ENCODE peak calls at places on chromosome 15, in seven cellular contexts. F, S, Z, J, O, G and T are unnamed samples.

GRCh38 chr15:55884223-55884622 is 109.2 kb downstream of the NEDD4 start:
- DNase-seq in Z (no peak), F (no peak), O (no peak), J (no peak), G (peak), S (no peak), T (no peak)

GRCh38 chr15:52008698-52009434 is 10.2 kb upstream of the MAPK6 start:
- DNase-seq in Z (no peak), S (no peak), J (no peak), O (no peak), G (no peak), F (no peak), T (no peak)

GRCh38 chr15:99978426-99978825 is 245.2 kb upstream of the LYSMD4 start:
- DNase-seq in G (no peak), J (no peak), F (no peak), Z (no peak), O (peak), S (no peak), T (no peak)

GRCh38 chr15:41561777-41562145 is 2.7 kb downstream of the TYRO3 start:
- DNase-seq in S (no peak), G (no peak), O (no peak), Z (peak), J (peak), F (no peak), T (no peak)

GRCh38 chr15:39881790-39882189 is 38.3 kb downstream of the GPR176 start:
- DNase-seq in J (no peak), O (no peak), G (no peak), F (no peak), S (no peak), Z (no peak), T (no peak)

GRCh38 chr15:63238796-63239195 is 38.6 kb upstream of the APH1B start:
- DNase-seq in J (no peak), F (no peak), O (no peak), G (no peak), Z (no peak), S (no peak), T (no peak)

GRCh38 chr15:33021806-33022389 is 172.6 kb downstream of the FMN1 start:
- DNase-seq in O (no peak), G (peak), J (no peak), S (peak), F (no peak), Z (no peak), T (peak)

GRCh38 chr15:101477851-101478353 is 11.6 kb downstream of the PCSK6 start:
- DNase-seq in O (no peak), G (no peak), F (no peak), S (peak), J (no peak), Z (no peak), T (no peak)

GRCh38 chr15:33720952-33721351 is 247.3 kb upstream of the CHRM5 start:
- DNase-seq in S (no peak), O (no peak), Z (no peak), G (no peak), J (no peak), F (no peak), T (no peak)

GRCh38 chr15:33111051-33111451 is 83.5 kb downstream of the FMN1 start:
- DNase-seq in J (no peak), S (no peak), Z (no peak), G (no peak), O (no peak), F (no peak), T (no peak)

GRCh38 chr15:85131915-85132314 is 150.3 kb downstream of the PDE8A start:
- DNase-seq in F (no peak), J (no peak), S (no peak), Z (no peak), G (no peak), O (no peak), T (no peak)

GRCh38 chr15:58077427-58077826 is 11.9 kb upstream of the ALDH1A2 start:
- DNase-seq in O (no peak), J (no peak), Z (no peak), F (no peak), G (no peak), S (peak), T (no peak)

DNA sequence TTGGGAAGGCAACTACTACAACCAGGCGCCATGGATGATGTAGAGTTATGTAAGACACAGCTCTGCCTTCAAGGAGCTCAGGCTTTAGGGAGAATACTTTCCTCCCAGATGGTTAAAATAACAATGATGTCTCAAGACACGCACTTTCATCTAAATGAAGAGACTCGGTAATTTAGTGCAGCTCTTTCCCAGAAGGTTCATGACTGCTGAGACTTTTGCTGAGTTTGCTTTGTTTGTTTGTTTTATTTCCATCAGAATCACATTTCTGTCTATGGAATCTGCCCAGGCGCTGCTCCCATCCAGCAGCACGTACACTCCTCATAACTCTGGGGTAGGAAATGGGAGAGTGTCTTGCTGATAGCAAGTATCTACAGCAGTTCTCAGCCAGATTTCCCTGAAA is 33.9 kb upstream of the MEX3B start:
- DNase-seq in Z (no peak), F (no peak), O (no peak), G (no peak), S (no peak), J (no peak), T (no peak)
- TF ChIP-seq CTCF in Z (no peak), F (no peak), O (no peak), G (no peak), S (no peak), J (no peak), T (no peak)

DNA sequence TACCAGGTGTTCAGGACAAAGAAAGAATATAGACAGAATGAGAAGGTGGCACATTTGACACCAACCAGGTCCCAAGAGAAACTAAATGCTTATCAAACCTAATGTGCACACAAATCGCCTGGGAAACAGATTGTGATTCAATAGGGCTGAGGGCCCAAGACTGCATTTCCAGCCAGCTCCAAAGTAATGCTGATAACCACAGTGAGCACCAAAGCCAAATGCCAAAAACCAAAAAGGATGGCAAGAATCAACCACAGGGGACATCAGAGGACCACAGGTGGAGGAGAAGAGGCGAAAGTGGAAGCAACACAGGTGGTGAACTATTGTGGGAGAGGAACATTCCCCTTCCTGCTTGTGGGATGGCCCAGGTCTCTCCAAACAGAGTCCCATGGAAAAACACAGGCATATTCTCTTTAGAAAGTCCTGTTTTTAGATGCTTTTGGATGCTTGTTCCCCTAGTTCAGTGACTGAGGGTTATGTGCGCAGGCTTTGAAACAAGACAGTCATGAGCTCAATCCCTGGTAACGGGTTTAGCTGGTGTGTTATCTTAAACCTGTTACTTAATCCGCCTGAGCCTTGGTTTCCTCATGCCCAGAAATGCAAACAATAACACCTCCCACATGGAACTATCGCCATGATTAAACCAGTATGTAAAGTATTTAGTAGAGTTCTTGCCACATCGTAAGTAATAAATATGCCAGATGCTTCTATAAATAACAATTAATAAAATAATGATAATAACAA is 241.7 kb downstream of the ATP8B4 start:
- DNase-seq in S (no peak), F (no peak), Z (no peak), G (no peak), J (no peak), O (no peak), T (no peak)
- TF ChIP-seq CTCF in S (no peak), F (no peak), Z (peak), G (no peak), J (no peak), O (no peak), T (no peak)

GRCh38 chr15:31350771-31351170 is 24.1 kb downstream of the KLF13 start:
- DNase-seq in Z (no peak), G (no peak), O (no peak), J (no peak), F (no peak), S (no peak), T (no peak)

GRCh38 chr15:31352283-31352880 is 25.7 kb downstream of the KLF13 start:
- DNase-seq in Z (no peak), F (no peak), J (no peak), G (peak), O (peak), S (peak), T (no peak)

GRCh38 chr15:31353931-31354330 is 27.3 kb downstream of the KLF13 start:
- DNase-seq in J (no peak), G (peak), F (no peak), O (no peak), Z (no peak), S (no peak), T (no peak)

GRCh38 chr15:31349233-31350141 is 22.9 kb downstream of the KLF13 start:
- DNase-seq in S (no peak), J (no peak), O (peak), G (no peak), F (no peak), Z (no peak), T (no peak)

GRCh38 chr15:31352911-31353811 is 26.5 kb downstream of the KLF13 start:
- DNase-seq in G (peak), F (peak), O (no peak), Z (no peak), J (no peak), S (peak), T (no peak)
- TF ChIP-seq CTCF in G (peak), F (no peak), O (no peak), Z (no peak), J (no peak), S (peak), T (no peak)

DNA sequence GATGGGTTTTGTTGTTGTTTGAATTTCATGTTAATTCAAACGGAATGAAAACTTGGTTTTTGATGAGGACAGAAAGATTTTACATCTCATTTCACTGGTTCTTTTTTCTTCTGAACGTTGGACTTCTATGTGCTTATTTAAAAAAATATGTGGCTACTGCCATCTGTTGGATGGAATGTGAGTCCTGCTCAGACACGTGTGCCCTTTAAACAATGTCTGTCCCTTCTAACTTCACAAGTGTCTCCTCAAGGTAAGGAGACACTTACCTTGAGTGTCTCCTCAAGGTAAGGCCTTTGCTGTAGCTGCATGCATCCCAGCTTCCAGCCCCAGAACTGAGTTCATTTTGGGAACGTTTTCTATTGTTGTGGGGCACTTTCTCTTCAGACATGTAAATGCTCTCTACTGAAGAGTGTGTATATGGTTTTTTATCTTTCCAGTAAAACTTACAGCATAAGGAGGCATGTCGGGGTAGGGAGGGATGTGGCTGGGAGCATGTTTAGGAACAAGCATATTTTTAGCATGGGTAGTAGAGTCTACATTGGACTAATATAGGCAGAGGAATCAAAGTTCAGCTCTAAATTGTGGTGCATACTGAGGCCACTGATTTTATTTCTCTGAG is 63.1 kb upstream of the UBE3A start:
- DNase-seq in S (peak), J (no peak), O (no peak), F (no peak), Z (no peak), G (peak), T (no peak)
- TF ChIP-seq CTCF in S (peak), J (peak), O (peak), F (peak), Z (peak), G (peak), T (peak)

DNA sequence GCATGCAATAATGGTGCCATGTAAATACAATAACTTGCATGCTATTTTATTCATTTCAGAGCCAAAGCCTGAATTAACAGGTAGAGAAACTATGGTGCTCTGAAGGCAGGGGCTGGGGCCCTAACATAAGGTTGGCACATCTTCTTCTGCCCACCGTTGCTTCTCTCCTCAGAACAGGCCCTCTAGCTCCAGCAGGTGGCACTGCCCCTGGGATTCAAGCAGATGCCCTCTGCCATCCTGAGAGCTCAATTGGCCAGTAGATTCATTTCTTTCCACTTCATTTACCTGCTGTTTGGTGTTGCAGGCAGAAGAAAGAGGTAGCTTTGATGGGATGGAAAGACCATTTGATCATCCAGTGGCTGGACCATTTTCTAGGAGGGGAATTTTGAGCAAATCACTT is 130.5 kb downstream of the FOXB1 start:
- DNase-seq in J (no peak), S (no peak), G (no peak), O (no peak), Z (no peak), F (no peak), T (no peak)
- TF ChIP-seq CTCF in J (no peak), S (peak), G (peak), O (no peak), Z (no peak), F (peak), T (no peak)

GRCh38 chr15:71103102-71103676 is 12.1 kb upstream of the THSD4 start:
- DNase-seq in Z (peak), O (no peak), S (peak), F (no peak), J (peak), G (no peak), T (no peak)
- TF ChIP-seq CTCF in Z (no peak), O (peak), S (peak), F (no peak), J (peak), G (peak), T (peak)

DNA sequence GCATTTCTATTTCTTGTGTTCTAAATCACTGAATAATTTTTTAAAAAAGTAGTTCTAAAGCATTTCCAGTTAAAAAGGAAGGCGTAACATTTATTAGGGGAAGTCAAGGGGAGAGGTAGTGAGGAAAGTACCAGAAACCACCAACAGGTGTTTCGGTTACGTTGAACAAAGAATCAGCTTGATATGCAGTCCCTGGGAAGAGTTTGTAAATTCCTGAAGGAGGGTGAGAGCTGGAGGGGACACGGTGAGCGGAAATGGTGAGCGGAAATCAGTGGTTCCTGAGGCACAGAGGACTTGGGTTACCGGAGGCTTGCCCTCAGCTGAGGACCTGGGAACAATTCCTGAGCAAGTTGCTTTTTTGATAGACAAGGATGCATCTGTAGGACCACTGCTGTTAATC is 17.8 kb downstream of the MAP2K1 start:
- DNase-seq in G (no peak), S (peak), O (no peak), F (no peak), Z (no peak), J (no peak), T (no peak)
- TF ChIP-seq CTCF in G (no peak), S (no peak), O (no peak), F (no peak), Z (no peak), J (peak), T (no peak)

DNA sequence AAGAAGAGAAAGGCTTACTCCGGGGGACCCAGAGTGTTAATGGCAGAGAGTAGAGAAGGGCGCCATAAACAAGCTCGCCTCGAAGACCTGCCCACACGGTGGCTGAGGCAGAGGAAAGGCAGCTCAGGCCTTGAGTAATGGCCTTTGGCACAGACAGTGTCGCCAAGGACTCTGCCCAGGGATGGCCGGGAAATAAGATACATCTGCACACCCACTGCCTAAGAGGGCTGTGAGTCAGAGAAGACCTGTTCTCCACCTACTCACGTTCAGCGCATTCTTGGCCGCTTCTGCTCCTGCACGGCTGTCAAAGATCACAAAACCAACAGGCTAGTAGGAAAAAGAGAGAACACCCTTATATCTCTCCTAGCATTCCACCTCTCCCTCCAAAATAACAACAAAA is 26.2 kb downstream of the RBPMS2 start:
- DNase-seq in J (no peak), G (no peak), S (no peak), O (no peak), Z (no peak), F (no peak), T (no peak)
- TF ChIP-seq CTCF in J (no peak), G (no peak), S (no peak), O (no peak), Z (no peak), F (no peak), T (no peak)

GRCh38 chr15:29596266-29596665 is 226.0 kb downstream of the TJP1 start:
- DNase-seq in O (no peak), Z (no peak), S (no peak), F (no peak), G (no peak), J (no peak), T (peak)
- TF ChIP-seq CTCF in O (no peak), Z (no peak), S (peak), F (no peak), G (no peak), J (no peak), T (no peak)

GRCh38 chr15:89406218-89406716 is 71.6 kb upstream of the POLG start:
- DNase-seq in Z (no peak), G (no peak), S (no peak), O (no peak), F (no peak), J (no peak), T (no peak)

GRCh38 chr15:89408512-89409183 is 74.0 kb upstream of the POLG start:
- DNase-seq in O (no peak), G (no peak), S (no peak), F (no peak), Z (no peak), J (no peak), T (no peak)

GRCh38 chr15:89404023-89404422 is 69.4 kb upstream of the POLG start:
- DNase-seq in F (no peak), J (no peak), O (no peak), S (no peak), G (no peak), Z (no peak), T (no peak)

GRCh38 chr15:89409184-89409992 is 74.8 kb upstream of the POLG start:
- DNase-seq in J (no peak), F (no peak), O (no peak), S (no peak), Z (no peak), G (no peak), T (no peak)

DNA sequence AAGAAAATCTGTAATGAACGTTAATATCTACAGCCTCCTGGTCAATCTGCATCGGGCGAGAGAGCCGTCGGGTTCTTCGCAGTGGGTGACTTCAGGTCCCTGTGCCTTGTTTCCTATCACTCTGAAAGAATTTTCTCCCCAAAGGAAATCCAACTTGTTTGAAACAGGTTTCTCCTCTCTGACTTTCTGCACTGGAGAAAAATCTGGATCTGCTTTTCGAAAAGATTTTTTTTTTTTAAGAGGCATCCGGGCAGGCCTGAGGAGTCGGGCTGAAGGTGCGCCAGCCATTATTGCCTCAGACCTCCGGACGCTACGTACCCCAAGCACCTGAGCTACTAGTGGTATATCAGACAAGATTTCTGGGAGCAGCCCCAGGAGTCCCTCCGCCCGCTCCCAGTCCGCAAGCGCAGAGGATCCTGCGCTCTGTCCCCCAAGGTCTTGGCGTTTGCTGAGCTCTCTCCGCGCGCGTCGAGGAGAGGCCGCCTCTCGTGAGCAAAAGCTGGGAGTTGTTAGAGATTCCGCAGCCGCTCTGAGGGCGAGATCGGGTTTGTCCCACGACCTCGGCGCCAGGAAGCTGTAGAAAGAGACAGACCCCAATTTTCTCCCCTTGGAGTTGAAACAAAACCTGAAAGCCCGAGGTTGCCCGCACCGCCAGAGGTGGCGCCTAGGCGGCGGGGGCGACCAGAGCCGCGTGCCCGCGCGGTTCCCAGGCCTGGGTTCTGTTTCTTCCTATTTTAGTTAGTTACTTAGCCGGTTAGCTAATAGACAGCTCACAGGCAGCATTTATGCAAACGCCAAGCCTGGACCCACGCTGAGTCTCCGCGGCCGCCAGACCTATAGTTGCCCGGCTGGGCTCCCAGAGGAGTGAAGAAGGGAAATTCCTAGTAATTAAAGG is 72.4 kb upstream of the POLG start:
- DNase-seq in O (no peak), Z (no peak), S (no peak), G (no peak), J (no peak), F (no peak), T (no peak)
- TF ChIP-seq CTCF in O (no peak), Z (no peak), S (no peak), G (no peak), J (peak), F (no peak), T (no peak)